ENCODE peak calls at places on chromosomes 16 and 17, in ten cellular contexts. C, J, F, X, Q, N, L, T, H and W are unnamed samples.

GRCh38 chr16:49474741-49475140 is 101.1 kb downstream of the C16orf78 start:
- DNase-seq in C (no peak), J (no peak), F (peak), X (no peak), Q (no peak), N (no peak), L (no peak), T (peak), H (no peak), W (no peak)

GRCh38 chr17:41907185-41907556 is 11.6 kb downstream of the ACLY start:
- DNase-seq in C (no peak), J (no peak), F (no peak), X (no peak), Q (no peak), N (no peak), L (no peak), T (no peak), H (peak), W (no peak)

GRCh38 chr16:74770826-74771526 is 3.6 kb downstream of the FA2H start:
- DNase-seq in C (no peak), J (no peak), F (peak), X (no peak), Q (no peak), N (no peak), L (no peak), T (no peak), H (no peak), W (no peak)

GRCh38 chr17:6936370-6937028 is 59.4 kb upstream of the ALOX12 start:
- DNase-seq in C (peak), J (peak), F (no peak), X (no peak), Q (no peak), N (no peak), L (peak), T (peak), H (peak), W (peak)

GRCh38 chr16:3578610-3579551 is 1.7 kb upstream of the NLRC3 start:
- DNase-seq in C (no peak), J (no peak), F (no peak), X (no peak), Q (no peak), N (no peak), L (peak), T (peak), H (no peak), W (no peak)

GRCh38 chr16:73949574-73950348 is 346.9 kb upstream of the PSMD7 start:
- DNase-seq in C (no peak), J (no peak), F (no peak), X (no peak), Q (no peak), N (peak), L (no peak), T (no peak), H (peak), W (no peak)

GRCh38 chr16:47142469-47143328 is 1.0 kb downstream of the NETO2 start:
- DNase-seq in C (no peak), J (peak), F (peak), X (peak), Q (no peak), N (no peak), L (peak), T (peak), H (peak), W (peak)

GRCh38 chr16:49608801-49609200 is 235.2 kb downstream of the C16orf78 start:
- DNase-seq in C (no peak), J (no peak), F (no peak), X (no peak), Q (no peak), N (no peak), L (peak), T (no peak), H (peak), W (no peak)

GRCh38 chr16:49643429-49644142 is 212.3 kb downstream of the ZNF423 start:
- DNase-seq in C (no peak), J (no peak), F (no peak), X (no peak), Q (no peak), N (no peak), L (no peak), T (no peak), H (peak), W (no peak)

GRCh38 chr16:31221357-31222160 is 4.6 kb upstream of the PYDC1 start:
- DNase-seq in C (no peak), J (no peak), F (no peak), X (no peak), Q (peak), N (no peak), L (no peak), T (no peak), H (no peak), W (no peak)

GRCh38 chr17:11880714-11881113 is 116.6 kb downstream of the ZNF18 start:
- DNase-seq in C (no peak), J (no peak), F (no peak), X (no peak), Q (no peak), N (peak), L (no peak), T (no peak), H (peak), W (no peak)

GRCh38 chr16:88815901-88816589 is 4.3 kb upstream of the APRT start:
- DNase-seq in C (no peak), J (no peak), F (no peak), X (peak), Q (no peak), N (no peak), L (peak), T (peak), H (peak), W (no peak)

GRCh38 chr16:987846-988245 is 6.3 kb downstream of the SOX8 start:
- DNase-seq in C (no peak), J (no peak), F (no peak), X (no peak), Q (no peak), N (no peak), L (no peak), T (no peak), H (no peak), W (peak)

GRCh38 chr17:68460096-68460495 is 2.8 kb upstream of the WIPI1 start:
- DNase-seq in C (no peak), J (no peak), F (no peak), X (no peak), Q (no peak), N (no peak), L (no peak), T (no peak), H (no peak), W (no peak)

GRCh38 chr17:73308017-73308823 is 3.6 kb downstream of the CDC42EP4 start:
- DNase-seq in C (peak), J (peak), F (peak), X (peak), Q (peak), N (peak), L (no peak), T (peak), H (peak), W (no peak)

GRCh38 chr16:3587547-3588110 is 10.4 kb upstream of the NLRC3 start:
- DNase-seq in C (no peak), J (no peak), F (no peak), X (no peak), Q (no peak), N (no peak), L (no peak), T (no peak), H (no peak), W (no peak)

GRCh38 chr17:81489986-81490598 is 22.5 kb downstream of the ACTG1 start:
- DNase-seq in C (no peak), J (no peak), F (no peak), X (no peak), Q (no peak), N (no peak), L (no peak), T (no peak), H (no peak), W (no peak)

GRCh38 chr17:81487089-81487486 is 25.5 kb downstream of the ACTG1 start:
- DNase-seq in C (no peak), J (no peak), F (no peak), X (no peak), Q (no peak), N (no peak), L (no peak), T (no peak), H (no peak), W (no peak)

GRCh38 chr17:81489012-81489968 is 23.3 kb downstream of the ACTG1 start:
- DNase-seq in C (no peak), J (no peak), F (no peak), X (no peak), Q (no peak), N (no peak), L (peak), T (no peak), H (no peak), W (no peak)

GRCh38 chr17:81487487-81488275 is 24.9 kb downstream of the ACTG1 start:
- DNase-seq in C (peak), J (peak), F (peak), X (peak), Q (no peak), N (peak), L (peak), T (peak), H (peak), W (peak)

DNA sequence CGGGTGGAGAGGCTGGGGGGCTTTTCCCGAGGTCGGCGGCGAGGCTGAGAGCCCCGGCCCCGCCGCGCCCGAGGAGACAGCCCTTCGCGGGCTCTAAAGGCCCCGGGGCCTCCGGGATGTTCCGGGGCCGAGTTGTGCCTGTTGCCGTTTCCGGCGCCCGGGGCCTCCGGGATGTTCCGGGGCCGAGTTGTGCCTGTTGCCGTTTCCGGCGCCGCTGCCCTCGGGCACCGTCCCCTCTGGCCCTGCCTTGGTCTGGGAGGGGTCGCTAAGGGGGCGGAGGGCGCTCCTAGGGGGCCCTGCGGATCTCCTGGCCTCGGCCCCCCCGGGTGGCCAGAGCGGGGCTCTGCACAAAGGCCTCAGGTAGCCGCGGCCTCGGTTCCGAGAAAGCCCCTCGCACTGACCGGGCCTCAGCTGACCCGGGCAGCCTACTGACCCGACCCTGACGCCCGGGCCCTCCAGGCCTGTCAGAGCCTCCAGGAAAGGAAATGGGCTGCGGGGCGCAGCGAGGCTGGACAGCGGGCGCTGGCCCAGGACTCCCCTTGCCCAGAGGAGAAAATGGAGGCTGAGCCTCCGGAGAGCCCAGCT is 24.2 kb downstream of the ACTG1 start:
- DNase-seq in C (no peak), J (no peak), F (no peak), X (no peak), Q (no peak), N (no peak), L (peak), T (no peak), H (peak), W (no peak)
- H3K27ac ChIP-seq in C (peak), J (peak), F (peak), X (peak), Q (peak), N (peak), L (no peak), T (peak), H (peak), W (peak)

DNA sequence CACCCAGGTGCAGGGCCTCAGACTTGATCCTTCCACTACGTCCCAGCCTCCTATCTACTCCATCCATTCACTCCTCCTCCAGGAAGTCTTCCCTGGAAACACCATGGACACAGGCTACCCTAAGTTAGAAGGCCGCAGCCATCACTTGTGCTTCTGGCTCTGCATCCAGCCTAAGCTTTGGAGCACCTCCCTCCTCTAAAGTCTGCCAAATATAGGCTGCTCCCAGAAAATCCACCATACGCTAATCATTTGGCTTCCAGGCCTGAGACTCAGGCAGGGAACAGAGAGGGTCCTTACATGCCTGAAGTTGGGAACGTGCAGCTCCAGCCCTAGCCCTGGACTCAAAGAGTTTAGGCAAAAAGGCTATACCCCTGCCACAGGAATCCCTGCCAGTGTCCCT is 6.7 kb downstream of the PCGF2 start:
- DNase-seq in C (no peak), J (no peak), F (no peak), X (no peak), Q (no peak), N (no peak), L (no peak), T (no peak), H (no peak), W (no peak)
- H3K27ac ChIP-seq in C (peak), J (peak), F (peak), X (peak), Q (no peak), N (peak), L (no peak), T (no peak), H (no peak), W (no peak)

GRCh38 chr16:67236551-67237395 is 9.8 kb downstream of the TMEM208 start:
- DNase-seq in C (no peak), J (no peak), F (peak), X (peak), Q (no peak), N (no peak), L (peak), T (no peak), H (peak), W (no peak)

GRCh38 chr16:67235816-67236547 is 9.1 kb downstream of the TMEM208 start:
- DNase-seq in C (no peak), J (no peak), F (no peak), X (no peak), Q (no peak), N (no peak), L (no peak), T (no peak), H (peak), W (no peak)

GRCh38 chr16:67237396-67238277 is 9.6 kb downstream of the FHOD1 start:
- DNase-seq in C (no peak), J (no peak), F (peak), X (no peak), Q (no peak), N (no peak), L (no peak), T (no peak), H (no peak), W (no peak)

GRCh38 chr16:67238806-67239470 is 8.3 kb downstream of the FHOD1 start:
- DNase-seq in C (no peak), J (no peak), F (peak), X (no peak), Q (no peak), N (no peak), L (no peak), T (no peak), H (no peak), W (no peak)

DNA sequence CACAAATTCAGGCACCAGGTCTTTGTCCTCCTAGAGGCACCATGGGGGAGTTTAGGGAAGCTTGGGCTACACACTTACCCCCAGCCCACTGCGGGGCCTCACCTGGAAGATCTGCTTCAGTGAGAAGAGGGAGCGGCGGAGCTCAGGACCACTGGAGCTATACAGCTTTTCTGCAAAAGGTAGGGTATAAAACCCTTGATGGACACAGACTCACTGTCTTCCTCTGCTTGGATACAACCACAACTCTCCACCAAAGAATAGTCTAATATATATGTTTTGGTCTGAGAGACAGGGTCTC is 9.1 kb downstream of the FHOD1 start:
- DNase-seq in C (no peak), J (no peak), F (no peak), X (no peak), Q (no peak), N (no peak), L (no peak), T (no peak), H (no peak), W (no peak)
- H3K27ac ChIP-seq in C (no peak), J (no peak), F (no peak), X (no peak), Q (no peak), N (no peak), L (no peak), T (no peak), H (no peak), W (no peak)

GRCh38 chr17:4533522-4534502 is 21.4 kb downstream of the MYBBP1A start:
- DNase-seq in C (no peak), J (no peak), F (no peak), X (no peak), Q (no peak), N (no peak), L (no peak), T (peak), H (peak), W (peak)

GRCh38 chr17:4532860-4533521 is 22.2 kb downstream of the MYBBP1A start:
- DNase-seq in C (no peak), J (no peak), F (no peak), X (no peak), Q (no peak), N (no peak), L (no peak), T (no peak), H (no peak), W (no peak)

GRCh38 chr17:4531988-4532736 is 23.0 kb downstream of the MYBBP1A start:
- DNase-seq in C (no peak), J (no peak), F (no peak), X (no peak), Q (no peak), N (no peak), L (no peak), T (no peak), H (no peak), W (no peak)

GRCh38 chr17:4529533-4530152 is 25.5 kb downstream of the MYBBP1A start:
- DNase-seq in C (no peak), J (no peak), F (no peak), X (no peak), Q (no peak), N (no peak), L (no peak), T (no peak), H (no peak), W (no peak)

DNA sequence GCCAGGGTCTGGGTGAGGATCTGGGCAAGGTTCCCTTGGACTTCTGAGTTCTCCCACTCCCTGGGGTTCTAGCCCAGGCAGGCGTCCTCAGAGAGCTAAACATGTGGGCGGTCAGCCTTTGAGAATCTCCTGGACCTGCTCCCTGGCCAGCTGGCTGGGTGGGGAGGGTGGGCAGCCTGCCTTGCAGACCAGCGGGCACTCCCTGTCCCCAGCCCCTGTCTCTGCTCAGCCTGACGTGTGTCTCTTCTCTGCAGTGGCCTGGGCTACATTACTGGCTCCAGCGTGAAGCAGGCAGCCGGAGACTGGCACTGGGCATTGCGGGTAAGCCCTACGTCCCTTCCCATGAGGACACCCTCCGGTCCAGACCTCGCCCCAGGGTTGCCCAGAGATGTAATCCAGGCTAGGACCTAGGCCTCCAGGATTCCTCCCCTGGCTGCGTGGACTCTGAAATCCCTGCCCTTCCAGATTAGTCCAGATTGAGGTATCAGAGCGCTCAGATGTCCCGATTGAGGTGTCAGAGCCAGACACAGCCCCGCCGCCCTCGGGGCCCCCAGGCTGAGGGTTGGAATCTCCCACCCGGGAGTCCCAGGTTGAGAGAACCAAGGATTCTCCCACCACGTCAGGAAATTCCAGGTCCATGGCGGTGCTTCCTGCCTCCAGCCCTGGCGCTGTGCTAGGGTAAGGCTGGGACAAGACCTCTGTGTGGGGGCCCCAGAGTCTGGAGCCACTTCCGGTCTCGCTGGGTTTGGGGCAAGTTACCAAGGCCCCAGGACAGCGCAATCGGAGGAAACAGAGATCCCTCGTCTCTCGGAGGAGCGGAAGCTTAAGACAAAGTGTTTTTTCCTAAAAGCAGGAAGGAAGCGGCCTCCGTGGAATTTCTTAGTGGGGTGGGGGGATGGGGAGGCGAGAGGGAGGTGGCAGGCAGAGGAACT is 24.1 kb downstream of the MYBBP1A start:
- DNase-seq in C (no peak), J (peak), F (no peak), X (no peak), Q (no peak), N (no peak), L (peak), T (no peak), H (no peak), W (no peak)
- H3K27ac ChIP-seq in C (peak), J (peak), F (peak), X (no peak), Q (no peak), N (no peak), L (no peak), T (no peak), H (no peak), W (peak)

GRCh38 chr16:9821331-9821730 is 360.9 kb downstream of the GRIN2A start:
- DNase-seq in C (no peak), J (no peak), F (no peak), X (no peak), Q (no peak), N (no peak), L (no peak), T (no peak), H (no peak), W (no peak)

GRCh38 chr16:9823510-9823909 is 358.7 kb downstream of the GRIN2A start:
- DNase-seq in C (no peak), J (no peak), F (no peak), X (no peak), Q (no peak), N (no peak), L (no peak), T (no peak), H (no peak), W (no peak)

GRCh38 chr16:9818702-9819101 is 363.5 kb downstream of the GRIN2A start:
- DNase-seq in C (no peak), J (no peak), F (no peak), X (no peak), Q (no peak), N (no peak), L (no peak), T (no peak), H (no peak), W (no peak)

GRCh38 chr16:9821970-9822369 is 360.3 kb downstream of the GRIN2A start:
- DNase-seq in C (no peak), J (no peak), F (no peak), X (no peak), Q (no peak), N (no peak), L (peak), T (no peak), H (no peak), W (no peak)

GRCh38 chr16:9820481-9821246 is 361.6 kb downstream of the GRIN2A start:
- DNase-seq in C (no peak), J (no peak), F (no peak), X (no peak), Q (no peak), N (no peak), L (peak), T (no peak), H (no peak), W (no peak)
- H3K27ac ChIP-seq in C (no peak), J (no peak), F (no peak), X (no peak), Q (no peak), N (no peak), L (peak), T (no peak), H (no peak), W (peak)